ENCODE peak calls at places on chromosomes 16 and 17, in five cellular contexts. S is KG1; X is MM.1S; A is T1000; Y is effector memory CD4-positive, alpha-beta T cell. H is an unnamed sample.

GRCh38 chr17:66275651-66276050 is 26.8 kb upstream of the PRKCA start:
- DNase-seq in S (no peak), X (no peak), A (peak; percentile 82), Y (no peak), H (peak; percentile 79)

GRCh38 chr17:50265690-50266306 is 8.5 kb upstream of the TMEM92 start:
- DNase-seq in S (no peak), X (no peak), A (no peak), Y (no peak), H (no peak)

GRCh38 chr16:25692307-25692706 is 548 bp downstream of the HS3ST4 start:
- DNase-seq in S (no peak), X (no peak), A (no peak), Y (no peak), H (no peak)

GRCh38 chr16:89961920-89962319 is 13.4 kb downstream of the DEF8 start:
- DNase-seq in S (no peak), X (no peak), A (no peak), Y (no peak), H (no peak)

GRCh38 chr17:55317284-55317683 is 52.5 kb downstream of the HLF start:
- DNase-seq in S (no peak), X (no peak), A (no peak), Y (no peak), H (no peak)

GRCh38 chr16:75420987-75421819 is 12.1 kb downstream of the CFDP1 start:
- DNase-seq in S (no peak), X (no peak), A (no peak), Y (no peak), H (no peak)

GRCh38 chr16:85490971-85491771 is 122.0 kb upstream of the GSE1 start:
- DNase-seq in S (no peak), X (peak; percentile 16), A (no peak), Y (no peak), H (no peak)

GRCh38 chr17:4854181-4854681 is 21.1 kb downstream of the MINK1 start:
- DNase-seq in S (no peak), X (no peak), A (no peak), Y (no peak), H (no peak)

GRCh38 chr17:76074390-76075363 is at the start of gene GALR2:
- DNase-seq in S (no peak), X (no peak), A (no peak), Y (no peak), H (no peak)

GRCh38 chr17:79801156-79802038 is 4.5 kb upstream of the CBX8 start:
- DNase-seq in S (no peak), X (no peak), A (no peak), Y (no peak), H (no peak)